ENCODE peak calls at places on chromosomes 3 and 15, in ten cellular contexts. R is Right ventricle myocardium inferior; E is stimulated activated CD8-positive, alpha-beta memory T cell treated with anti-CD3 and anti-CD28 coated beads, Interleukin-7, amount 100 ng/mL, for 4 hours; G is NAMALWA; J is activated CD8-positive, alpha-beta memory T cell treated with anti-CD3 and anti-CD28 coated beads for 4 hours; Y is effector CD4-positive, alpha-beta T cell; N is Ammon's horn; W is fibroblast of lung; H is myocyte; C is spleen. Q is an unnamed sample.

GRCh38 chr3:110414851-110415250 is 656.8 kb upstream of the NECTIN3 start:
- DNase-seq in G (no peak), R (no peak), C (no peak), E (no peak), Y (no peak), H (peak; percentile 25), W (peak; percentile 88), N (no peak), J (no peak), Q (no peak)

GRCh38 chr3:41997702-41998551 is 36.0 kb upstream of the ULK4 start:
- DNase-seq in G (no peak), H (peak; percentile 81), E (no peak), C (no peak), R (no peak), Y (no peak), N (peak; percentile 45), J (no peak), W (no peak), Q (no peak)

GRCh38 chr3:70716832-70717231 is 404.4 kb upstream of the MDFIC2 start:
- DNase-seq in E (no peak), W (peak; percentile 37), Y (no peak), J (no peak), H (peak; percentile 60), G (peak; percentile 14), C (no peak), R (peak; percentile 43), N (peak; percentile 42), Q (no peak)

GRCh38 chr3:99761415-99761981 is 56.2 kb upstream of the CMSS1 start:
- DNase-seq in N (no peak), E (no peak), G (no peak), J (no peak), C (no peak), Y (no peak), H (no peak), R (no peak), W (peak; percentile 64), Q (no peak)

GRCh38 chr3:161560006-161560637 is 63.5 kb downstream of the OTOL1 start:
- DNase-seq in G (peak; percentile 50), R (no peak), H (peak; percentile 64), J (no peak), N (peak; percentile 88), E (no peak), C (no peak), W (peak; percentile 38), Y (no peak), Q (no peak)

GRCh38 chr3:126478581-126479310 is 3.1 kb upstream of the ZXDC start:
- DNase-seq in G (no peak), W (no peak), H (no peak), R (no peak), Y (no peak), J (no peak), C (peak; percentile 58), N (no peak), E (no peak), Q (no peak)

GRCh38 chr15:59353994-59354951 is 18.4 kb downstream of the MYO1E start:
- DNase-seq in C (no peak), J (no peak), H (no peak), W (no peak), E (no peak), R (no peak), G (no peak), Y (no peak), N (no peak), Q (no peak)

GRCh38 chr3:100891827-100892226 is 101.4 kb downstream of the ABI3BP start:
- DNase-seq in G (no peak), C (no peak), Y (no peak), H (no peak), W (peak; percentile 10), J (no peak), N (no peak), E (no peak), R (no peak), Q (no peak)

GRCh38 chr3:187210091-187210490 is 12.8 kb downstream of the RTP1 start:
- DNase-seq in H (no peak), W (no peak), G (no peak), E (no peak), R (no peak), Y (no peak), C (no peak), J (no peak), N (no peak), Q (no peak)

GRCh38 chr3:131216801-131217200 is 164.8 kb upstream of the NUDT16 start:
- DNase-seq in H (peak; percentile 83), Y (no peak), J (no peak), N (peak; percentile 8), C (no peak), R (no peak), E (no peak), W (peak; percentile 88), G (no peak), Q (no peak)

GRCh38 chr3:136193273-136194043 is 2.7 kb downstream of the MSL2 start:
- DNase-seq in R (no peak), H (peak; percentile 10), N (no peak), Y (no peak), W (no peak), C (no peak), G (peak; percentile 58), J (no peak), E (no peak), Q (no peak)

Q was measured in T-cell.